ENCODE peak calls at places on chromosome 2, in nine cellular contexts. Z is AG04450, Y is H7, G is aorta, F is brain microvascular endothelial cell, M is choroid plexus epithelial cell, H is astrocyte, A is AG09309, N is AG04449. B is an unnamed sample.
A peak's percentile ranks its signal among the peaks of the same experiment; 100 is the strongest.

GRCh38 chr2:226813148-226813701 is 13.6 kb upstream of the IRS1 start:
- DNase-seq in N (no peak), H (no peak), Y (peak; percentile 48), Z (no peak), G (no peak), F (peak; percentile 37), A (no peak), M (peak; percentile 66), B (no peak)

GRCh38 chr2:239728751-239729150 is 296.4 kb downstream of the NDUFA10 start:
- DNase-seq in H (no peak), Y (no peak), Z (no peak), A (no peak), G (no peak), F (no peak), N (no peak), M (no peak), B (no peak)

GRCh38 chr2:118251427-118251826 is 163.2 kb downstream of the INSIG2 start:
- DNase-seq in Y (no peak), G (no peak), Z (no peak), A (peak; percentile 55), M (no peak), H (peak; percentile 14), N (peak; percentile 71), F (no peak), B (no peak)

GRCh38 chr2:149679286-149679685 is 91.7 kb upstream of the MMADHC start:
- DNase-seq in N (peak; percentile 47), F (peak; percentile 34), G (no peak), A (peak; percentile 48), H (peak; percentile 49), M (peak; percentile 73), Y (no peak), Z (no peak), B (no peak)

GRCh38 chr2:28547223-28547860 is 51.5 kb downstream of the PLB1 start:
- DNase-seq in A (no peak), M (no peak), Y (no peak), N (no peak), F (no peak), Z (no peak), G (no peak), H (no peak), B (no peak)

GRCh38 chr2:69177785-69178636 is 165.0 kb downstream of the ANTXR1 start:
- DNase-seq in A (peak; percentile 91), N (no peak), Y (peak; percentile 95), Z (peak; percentile 82), H (peak; percentile 84), M (peak; percentile 97), F (peak; percentile 86), G (peak; percentile 98), B (no peak)

GRCh38 chr2:55009277-55010055 is 40.8 kb downstream of the RTN4 start:
- DNase-seq in N (no peak), F (no peak), H (no peak), Z (no peak), G (no peak), Y (no peak), M (no peak), A (no peak), B (no peak)

GRCh38 chr2:64230540-64230939 is 86.3 kb upstream of the PELI1 start:
- DNase-seq in H (no peak), G (no peak), A (no peak), F (no peak), M (no peak), Z (no peak), Y (no peak), N (no peak), B (no peak)

GRCh38 chr2:217930783-217931563 is 71.8 kb downstream of the TNS1 start:
- DNase-seq in H (peak; percentile 42), Z (no peak), Y (no peak), G (peak; percentile 50), N (no peak), A (no peak), M (no peak), F (no peak), B (no peak)

GRCh38 chr2:68487773-68488355 is 20.5 kb downstream of the APLF start:
- DNase-seq in A (no peak), Z (no peak), N (no peak), M (peak; percentile 62), G (no peak), Y (no peak), F (no peak), H (peak; percentile 20), B (no peak)

GRCh38 chr2:100588071-100588786 is 25.4 kb downstream of the PDCL3 start:
- DNase-seq in G (no peak), M (peak; percentile 94), N (no peak), F (peak; percentile 65), Y (no peak), Z (no peak), H (peak; percentile 75), A (no peak), B (peak; percentile 31)

GRCh38 chr2:78147466-78147865 is 625.3 kb upstream of the LRRTM4 start:
- DNase-seq in Y (no peak), H (no peak), G (no peak), N (no peak), F (no peak), M (no peak), A (no peak), Z (no peak), B (no peak)

GRCh38 chr2:74223941-74224770 is 25.7 kb downstream of the MTHFD2 start:
- DNase-seq in H (no peak), G (no peak), Z (no peak), M (no peak), A (no peak), Y (no peak), F (no peak), N (no peak), B (no peak)

GRCh38 chr2:106982350-106982749 is 96.4 kb upstream of the ST6GAL2 start:
- DNase-seq in Z (no peak), N (no peak), A (no peak), M (peak; percentile 83), Y (no peak), F (no peak), H (peak; percentile 61), G (no peak), B (no peak)

GRCh38 chr2:55228224-55228563 is 3.9 kb downstream of the CLHC1 start:
- DNase-seq in M (no peak), A (no peak), N (no peak), Z (no peak), F (no peak), G (no peak), H (no peak), Y (no peak), B (no peak)

GRCh38 chr2:161952722-161953322 is 121.2 kb downstream of the DPP4 start:
- DNase-seq in Z (no peak), H (no peak), M (no peak), G (no peak), F (no peak), A (no peak), Y (no peak), N (no peak), B (no peak)

GRCh38 chr2:14632133-14632936 is at the start of gene LRATD1:
- DNase-seq in M (peak; percentile 49), N (no peak), A (no peak), F (peak; percentile 54), H (peak; percentile 72), Z (peak; percentile 38), Y (peak; percentile 95), G (peak; percentile 78), B (no peak)

GRCh38 chr2:113981404-113982134 is 91.7 kb downstream of the ACTR3 start:
- DNase-seq in A (peak; percentile 38), M (peak; percentile 61), F (no peak), G (no peak), Z (no peak), H (peak; percentile 37), N (no peak), Y (no peak), B (no peak)

GRCh38 chr2:230592775-230593174 is 119.9 kb upstream of the CAB39 start:
- DNase-seq in A (no peak), Z (no peak), F (no peak), M (no peak), H (no peak), G (no peak), Y (no peak), N (no peak), B (no peak)

GRCh38 chr2:53740170-53740569 is 27.4 kb upstream of the CHAC2 start:
- DNase-seq in Y (peak; percentile 6), N (no peak), M (peak; percentile 73), Z (peak; percentile 11), H (peak; percentile 35), A (no peak), G (no peak), F (no peak), B (no peak)

GRCh38 chr2:241234066-241234790 is 45.8 kb downstream of the ANO7 start:
- DNase-seq in Z (no peak), M (no peak), F (no peak), N (no peak), A (no peak), Y (no peak), H (no peak), G (peak; percentile 22), B (no peak)
- H3K4me3 ChIP-seq in Z (no peak overlapping the region), M (no peak overlapping the region), F (no peak overlapping the region), N (no peak overlapping the region), A (no peak overlapping the region), Y (no peak overlapping the region), H (no peak overlapping the region), G (no peak overlapping the region), B (no peak overlapping the region)

GRCh38 chr2:176188218-176188968 is at the start of gene HOXD1:
- DNase-seq in G (peak; percentile 50), N (no peak), F (no peak), H (peak; percentile 26), A (no peak), M (no peak), Z (no peak), Y (peak; percentile 95), B (no peak)
- H3K4me3 ChIP-seq in G (peak within 1 kb of the TSS; percentile 45), N (peak within 1 kb of the TSS; percentile 72), F (peak within 1 kb of the TSS; percentile 46), H (peak within 1 kb of the TSS; percentile 58), A (peak within 1 kb of the TSS; percentile 51), M (peak within 1 kb of the TSS; percentile 42), Z (peak within 1 kb of the TSS; percentile 51), Y (peak within 1 kb of the TSS; percentile 37), B (peak within 1 kb of the TSS; percentile 69)

GRCh38 chr2:190301032-190301431 is 18.6 kb downstream of the HIBCH start:
- DNase-seq in H (no peak), M (no peak), Z (no peak), Y (peak; percentile 7), F (no peak), G (no peak), A (no peak), N (no peak), B (no peak)
- H3K4me3 ChIP-seq in H (no peak overlapping the region), M (no peak overlapping the region), Z (no peak overlapping the region), Y (no peak overlapping the region), F (no peak overlapping the region), G (no peak overlapping the region), A (no peak overlapping the region), N (no peak overlapping the region), B (no peak overlapping the region)

GRCh38 chr2:231617059-231617926 is 24.6 kb downstream of the TEX44 start:
- DNase-seq in Z (no peak), F (no peak), G (no peak), A (no peak), N (no peak), H (no peak), Y (no peak), M (peak; percentile 34), B (no peak)

GRCh38 chr2:231622963-231623362 is 30.3 kb downstream of the TEX44 start:
- DNase-seq in Z (no peak), M (no peak), Y (no peak), H (no peak), A (no peak), G (no peak), F (no peak), N (no peak), B (no peak)

GRCh38 chr2:231626449-231626848 is 33.8 kb downstream of the TEX44 start:
- DNase-seq in M (no peak), H (no peak), G (no peak), Y (no peak), Z (no peak), F (no peak), A (no peak), N (no peak), B (no peak)

GRCh38 chr2:231621051-231621879 is 28.6 kb downstream of the TEX44 start:
- DNase-seq in M (peak; percentile 58), A (no peak), F (no peak), H (no peak), Y (peak; percentile 82), G (no peak), Z (no peak), N (no peak), B (no peak)
- H3K4me3 ChIP-seq in M (peak overlapping the region; percentile 32), A (no peak overlapping the region), F (no peak overlapping the region), H (no peak overlapping the region), Y (no peak overlapping the region), G (no peak overlapping the region), Z (no peak overlapping the region), N (no peak overlapping the region), B (no peak overlapping the region)

B was measured in epithelial cell of proximal tubule.